ENCODE peak calls at places on chromosomes 1 and 21, in five cellular contexts. One of them, this sample, is unnamed.

GRCh38 chr1:227318852-227319607 is 738 bp upstream of the CDC42BPA start:
- DNase-seq in C1 segment of cervical spinal cord: no peak
- DNase-seq in NCI-H446: no peak
- DNase-seq in GM23248: peak; percentile 51
- DNase-seq in EL: peak; percentile 63
- DNase-seq in this sample: peak; percentile 39

GRCh38 chr1:156149374-156150106 is 3.8 kb upstream of the SEMA4A start:
- DNase-seq in C1 segment of cervical spinal cord: no peak
- DNase-seq in NCI-H446: no peak
- DNase-seq in GM23248: no peak
- DNase-seq in EL: no peak
- DNase-seq in this sample: no peak

GRCh38 chr1:227210604-227211003 is 107.7 kb downstream of the CDC42BPA start:
- DNase-seq in C1 segment of cervical spinal cord: no peak
- DNase-seq in NCI-H446: no peak
- DNase-seq in GM23248: no peak
- DNase-seq in EL: no peak
- DNase-seq in this sample: no peak

GRCh38 chr1:17460265-17460664 is 20.8 kb upstream of the RCC2 start:
- DNase-seq in C1 segment of cervical spinal cord: no peak
- DNase-seq in NCI-H446: no peak
- DNase-seq in GM23248: no peak
- DNase-seq in EL: no peak
- DNase-seq in this sample: no peak

GRCh38 chr1:178172939-178173338 is 79.0 kb downstream of the RASAL2 start:
- DNase-seq in C1 segment of cervical spinal cord: no peak
- DNase-seq in NCI-H446: no peak
- DNase-seq in GM23248: peak; percentile 16
- DNase-seq in EL: peak; percentile 37
- DNase-seq in this sample: peak; percentile 58

GRCh38 chr1:59638172-59638800 is 176.5 kb upstream of the HOOK1 start:
- DNase-seq in C1 segment of cervical spinal cord: no peak
- DNase-seq in NCI-H446: no peak
- DNase-seq in GM23248: peak; percentile 81
- DNase-seq in EL: peak; percentile 63
- DNase-seq in this sample: peak; percentile 87

GRCh38 chr1:89065077-89065868 is at the start of gene GBP1:
- DNase-seq in C1 segment of cervical spinal cord: no peak
- DNase-seq in NCI-H446: no peak
- DNase-seq in GM23248: peak; percentile 86
- DNase-seq in EL: peak; percentile 89
- DNase-seq in this sample: peak; percentile 88

GRCh38 chr21:34795152-34796141 is 126.7 kb downstream of the CLIC6 start:
- DNase-seq in C1 segment of cervical spinal cord: no peak
- DNase-seq in NCI-H446: no peak
- DNase-seq in GM23248: peak; percentile 91
- DNase-seq in EL: peak; percentile 56
- DNase-seq in this sample: peak; percentile 68

GRCh38 chr1:34928865-34929496 is 469 bp downstream of the DLGAP3 start:
- DNase-seq in C1 segment of cervical spinal cord: no peak
- DNase-seq in NCI-H446: no peak
- DNase-seq in GM23248: no peak
- DNase-seq in EL: no peak
- DNase-seq in this sample: no peak

GRCh38 chr1:245809361-245809760 is 654.6 kb downstream of the KIF26B start:
- DNase-seq in C1 segment of cervical spinal cord: no peak
- DNase-seq in NCI-H446: no peak
- DNase-seq in GM23248: no peak
- DNase-seq in EL: no peak
- DNase-seq in this sample: no peak

GRCh38 chr21:44012474-44013379 is 618 bp downstream of the TRAPPC10 start:
- DNase-seq in C1 segment of cervical spinal cord: peak; percentile 36
- DNase-seq in NCI-H446: no peak
- DNase-seq in GM23248: peak; percentile 71
- DNase-seq in EL: peak; percentile 28
- DNase-seq in this sample: no peak

GRCh38 chr1:119372493-119373086 is 4.0 kb downstream of the HAO2 start:
- DNase-seq in C1 segment of cervical spinal cord: no peak
- DNase-seq in NCI-H446: no peak
- DNase-seq in GM23248: peak; percentile 57
- DNase-seq in EL: peak; percentile 26
- DNase-seq in this sample: no peak

GRCh38 chr1:198088360-198089071 is 68.3 kb upstream of the NEK7 start:
- DNase-seq in C1 segment of cervical spinal cord: no peak
- DNase-seq in NCI-H446: peak; percentile 21
- DNase-seq in GM23248: peak; percentile 74
- DNase-seq in EL: peak; percentile 73
- DNase-seq in this sample: peak; percentile 76

GRCh38 chr1:28044399-28044798 is 44.0 kb downstream of the EYA3 start:
- DNase-seq in C1 segment of cervical spinal cord: no peak
- DNase-seq in NCI-H446: no peak
- DNase-seq in GM23248: no peak
- DNase-seq in EL: no peak
- DNase-seq in this sample: no peak

GRCh38 chr1:212488436-212489283 is 55.9 kb downstream of the NENF start:
- DNase-seq in C1 segment of cervical spinal cord: peak; percentile 74
- DNase-seq in NCI-H446: no peak
- DNase-seq in GM23248: peak; percentile 76
- DNase-seq in EL: peak; percentile 36
- DNase-seq in this sample: peak; percentile 72

GRCh38 chr1:198531891-198532290 is 8.6 kb downstream of the ATP6V1G3 start:
- DNase-seq in C1 segment of cervical spinal cord: no peak
- DNase-seq in NCI-H446: no peak
- DNase-seq in GM23248: no peak
- DNase-seq in EL: no peak
- DNase-seq in this sample: no peak

GRCh38 chr1:202656951-202657646 is 53.2 kb downstream of the SYT2 start:
- DNase-seq in C1 segment of cervical spinal cord: no peak
- DNase-seq in NCI-H446: no peak
- DNase-seq in GM23248: peak; percentile 47
- DNase-seq in EL: peak; percentile 30
- DNase-seq in this sample: peak; percentile 28

GRCh38 chr1:4935807-4936206 is 281.4 kb downstream of the AJAP1 start:
- DNase-seq in C1 segment of cervical spinal cord: no peak
- DNase-seq in NCI-H446: no peak
- DNase-seq in GM23248: no peak
- DNase-seq in EL: no peak
- DNase-seq in this sample: no peak

GRCh38 chr1:243917863-243918565 is 68.0 kb upstream of the AKT3 start:
- DNase-seq in C1 segment of cervical spinal cord: no peak
- DNase-seq in NCI-H446: no peak
- DNase-seq in GM23248: peak; percentile 68
- DNase-seq in EL: peak; percentile 59
- DNase-seq in this sample: peak; percentile 26

GRCh38 chr1:21938791-21939538 is 1.9 kb upstream of the HSPG2 start:
- DNase-seq in C1 segment of cervical spinal cord: no peak
- DNase-seq in NCI-H446: no peak
- DNase-seq in GM23248: peak; percentile 64
- DNase-seq in EL: no peak
- DNase-seq in this sample: no peak

GRCh38 chr1:22352896-22353295 is 98.8 kb upstream of the ZBTB40 start:
- DNase-seq in C1 segment of cervical spinal cord: no peak
- DNase-seq in NCI-H446: no peak
- DNase-seq in GM23248: no peak
- DNase-seq in EL: no peak
- DNase-seq in this sample: no peak

GRCh38 chr21:34692458-34693020 is 23.7 kb downstream of the CLIC6 start:
- DNase-seq in C1 segment of cervical spinal cord: no peak
- DNase-seq in NCI-H446: no peak
- DNase-seq in GM23248: no peak
- DNase-seq in EL: no peak
- DNase-seq in this sample: no peak

GRCh38 chr1:16167331-16168143 is 11.7 kb upstream of the EPHA2 start:
- DNase-seq in C1 segment of cervical spinal cord: no peak
- DNase-seq in NCI-H446: no peak
- DNase-seq in GM23248: peak; percentile 48
- DNase-seq in EL: peak; percentile 56
- DNase-seq in this sample: no peak

GRCh38 chr1:51093566-51093965 is 8.5 kb upstream of the C1orf185 start:
- DNase-seq in C1 segment of cervical spinal cord: no peak
- DNase-seq in NCI-H446: no peak
- DNase-seq in GM23248: peak; percentile 44
- DNase-seq in EL: peak; percentile 10
- DNase-seq in this sample: peak; percentile 13

GRCh38 chr1:73761559-73761958 is 436.4 kb downstream of the LRRIQ3 start:
- DNase-seq in C1 segment of cervical spinal cord: no peak
- DNase-seq in NCI-H446: no peak
- DNase-seq in GM23248: no peak
- DNase-seq in EL: no peak
- DNase-seq in this sample: no peak

GRCh38 chr1:40625076-40625475 is 40.4 kb downstream of the RIMS3 start:
- DNase-seq in C1 segment of cervical spinal cord: no peak
- DNase-seq in NCI-H446: no peak
- DNase-seq in GM23248: peak; percentile 30
- DNase-seq in EL: peak; percentile 19
- DNase-seq in this sample: peak; percentile 4

GRCh38 chr1:18124977-18125376 is 17.4 kb downstream of the IGSF21 start:
- DNase-seq in C1 segment of cervical spinal cord: no peak
- DNase-seq in NCI-H446: no peak
- DNase-seq in GM23248: no peak
- DNase-seq in EL: no peak
- DNase-seq in this sample: no peak

GRCh38 chr21:28734522-28735175 is 258.0 kb downstream of the LTN1 start:
- DNase-seq in C1 segment of cervical spinal cord: no peak
- DNase-seq in NCI-H446: no peak
- DNase-seq in GM23248: no peak
- DNase-seq in EL: no peak
- DNase-seq in this sample: no peak

GRCh38 chr1:84181350-84182005 is 37.4 kb downstream of the PRKACB start:
- DNase-seq in C1 segment of cervical spinal cord: no peak
- DNase-seq in NCI-H446: no peak
- DNase-seq in GM23248: no peak
- DNase-seq in EL: no peak
- DNase-seq in this sample: no peak

GRCh38 chr21:28230559-28230958 is 762.1 kb downstream of the LTN1 start:
- DNase-seq in C1 segment of cervical spinal cord: no peak
- DNase-seq in NCI-H446: no peak
- DNase-seq in GM23248: peak; percentile 58
- DNase-seq in EL: peak; percentile 61
- DNase-seq in this sample: no peak

GRCh38 chr1:236795757-236796719 is 946 bp downstream of the MTR start:
- DNase-seq in C1 segment of cervical spinal cord: peak; percentile 29
- DNase-seq in NCI-H446: peak; percentile 28
- DNase-seq in GM23248: peak; percentile 83
- DNase-seq in EL: peak; percentile 52
- DNase-seq in this sample: peak; percentile 51

GRCh38 chr1:118117521-118117920 is 67.5 kb downstream of the SPAG17 start:
- DNase-seq in C1 segment of cervical spinal cord: no peak
- DNase-seq in NCI-H446: no peak
- DNase-seq in GM23248: no peak
- DNase-seq in EL: no peak
- DNase-seq in this sample: no peak

GRCh38 chr1:198657550-198658064 is 18.8 kb downstream of the PTPRC start:
- DNase-seq in C1 segment of cervical spinal cord: no peak
- DNase-seq in NCI-H446: peak; percentile 8
- DNase-seq in GM23248: peak; percentile 95
- DNase-seq in EL: peak; percentile 98
- DNase-seq in this sample: peak; percentile 96

GRCh38 chr1:88801575-88802208 is 89.7 kb downstream of the GTF2B start:
- DNase-seq in C1 segment of cervical spinal cord: no peak
- DNase-seq in NCI-H446: no peak
- DNase-seq in GM23248: no peak
- DNase-seq in EL: peak; percentile 28
- DNase-seq in this sample: peak; percentile 16

GRCh38 chr1:204031098-204031710 is 41.7 kb upstream of the SOX13 start:
- DNase-seq in C1 segment of cervical spinal cord: no peak
- DNase-seq in NCI-H446: no peak
- DNase-seq in GM23248: no peak
- DNase-seq in EL: no peak
- DNase-seq in this sample: peak; percentile 30

GRCh38 chr21:45892156-45892919 is 89.2 kb upstream of the COL6A1 start:
- DNase-seq in C1 segment of cervical spinal cord: no peak
- DNase-seq in NCI-H446: no peak
- DNase-seq in GM23248: no peak
- DNase-seq in EL: no peak
- DNase-seq in this sample: no peak

GRCh38 chr1:162040657-162041056 is 17.0 kb upstream of the OLFML2B start:
- DNase-seq in C1 segment of cervical spinal cord: no peak
- DNase-seq in NCI-H446: no peak
- DNase-seq in GM23248: peak; percentile 63
- DNase-seq in EL: peak; percentile 45
- DNase-seq in this sample: peak; percentile 49

This sample was measured in astrocyte of the spinal cord.